ENCODE peak calls at places on chromosomes 3 and 15, in four cellular contexts. J, M, O and C are unnamed samples.

GRCh38 chr3:64983583-64984359 is 296.0 kb upstream of the ADAMTS9 start:
- DNase-seq in J (no peak), M (no peak), O (no peak), C (no peak)

GRCh38 chr15:41971893-41972340 is 440 bp downstream of the EHD4 start:
- DNase-seq in J (no peak), O (no peak), M (no peak), C (no peak)

GRCh38 chr3:14319654-14320182 is 82.7 kb upstream of the SLC6A6 start:
- DNase-seq in O (no peak), M (peak; percentile 92), J (no peak), C (no peak)

GRCh38 chr15:95626501-95627361 is 703.8 kb upstream of the NR2F2 start:
- DNase-seq in J (no peak), O (no peak), M (peak; percentile 29), C (no peak)

GRCh38 chr3:4990061-4990460 is 10.8 kb downstream of the BHLHE40 start:
- DNase-seq in M (no peak), J (no peak), O (no peak), C (no peak)

GRCh38 chr3:180594631-180595348 is 7.2 kb upstream of the TTC14 start:
- DNase-seq in J (no peak), O (no peak), M (no peak), C (no peak)

GRCh38 chr3:138114988-138115971 is at the start of gene DZIP1L:
- DNase-seq in M (peak; percentile 85), O (peak; percentile 75), J (peak; percentile 24), C (no peak)

GRCh38 chr15:50116477-50116876 is 2.6 kb downstream of the ATP8B4 start:
- DNase-seq in O (no peak), M (peak; percentile 62), J (no peak), C (no peak)

GRCh38 chr3:51243919-51244318 is 141.2 kb upstream of the MANF start:
- DNase-seq in J (no peak), M (no peak), O (no peak), C (no peak)

GRCh38 chr3:153285194-153285641 is 123.2 kb downstream of the RAP2B start:
- DNase-seq in O (no peak), J (no peak), M (no peak), C (no peak)

GRCh38 chr15:85649372-85649771 is 145.4 kb downstream of the KLHL25 start:
- DNase-seq in O (no peak), M (no peak), J (no peak), C (no peak)

GRCh38 chr3:79664444-79664843 is 103.4 kb downstream of the ROBO1 start:
- DNase-seq in J (no peak), M (no peak), O (no peak), C (no peak)

GRCh38 chr3:191255156-191255555 is 56.1 kb downstream of the OSTN start:
- DNase-seq in M (no peak), J (no peak), O (no peak), C (no peak)

GRCh38 chr3:63972196-63972595 is 51.1 kb downstream of the PSMD6 start:
- DNase-seq in O (no peak), J (no peak), M (no peak), C (no peak)

GRCh38 chr3:43793648-43794372 is 103.1 kb downstream of the ABHD5 start:
- DNase-seq in J (no peak), M (peak; percentile 14), O (peak; percentile 44), C (no peak)

GRCh38 chr15:42880121-42880520 is 40.5 kb downstream of the TTBK2 start:
- DNase-seq in O (no peak), J (no peak), M (no peak), C (no peak)

GRCh38 chr3:114504941-114505632 is 211.3 kb downstream of the TIGIT start:
- DNase-seq in M (no peak), O (no peak), J (no peak), C (no peak)

GRCh38 chr15:67152429-67152828 is 87.0 kb downstream of the SMAD3 start:
- DNase-seq in O (no peak), M (no peak), J (no peak), C (no peak)
- H3K27ac ChIP-seq in O (peak overlapping the region; percentile 24), M (no peak overlapping the region), J (no peak overlapping the region), C (no peak overlapping the region)

GRCh38 chr3:193688845-193689714 is 96.1 kb downstream of the OPA1 start:
- DNase-seq in J (no peak), M (no peak), O (no peak), C (no peak)
- H3K27ac ChIP-seq in J (no peak overlapping the region), M (no peak overlapping the region), O (no peak overlapping the region), C (peak overlapping the region; percentile 32)

GRCh38 chr3:32757618-32758374 is 60.0 kb upstream of the TRIM71 start:
- DNase-seq in M (no peak), J (no peak), O (no peak), C (no peak)
- H3K27ac ChIP-seq in M (no peak overlapping the region), J (no peak overlapping the region), O (no peak overlapping the region), C (no peak overlapping the region)

DNA sequence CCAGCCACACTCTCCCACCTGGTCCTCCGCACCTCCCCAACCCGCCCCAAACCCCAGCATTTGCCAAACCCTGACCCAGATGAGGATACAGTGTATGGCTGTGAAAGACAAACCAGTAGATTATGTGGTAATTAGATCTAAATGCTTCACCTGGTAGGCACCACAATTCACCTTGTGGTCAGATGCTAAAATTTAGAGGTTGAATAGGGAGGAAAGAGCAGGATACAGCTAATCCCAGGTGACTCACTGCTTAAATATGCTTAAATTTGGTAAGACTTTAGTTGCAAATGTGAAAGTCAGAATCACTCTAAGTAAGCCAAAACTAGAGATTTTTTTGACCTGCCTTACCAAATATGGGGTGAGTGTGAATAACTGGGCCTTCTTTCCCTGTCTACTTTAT is 105.5 kb downstream of the MME start:
- DNase-seq in M (peak; percentile 31), J (no peak), O (no peak), C (no peak)
- H3K27ac ChIP-seq in M (no peak overlapping the region), J (no peak overlapping the region), O (no peak overlapping the region), C (no peak overlapping the region)

GRCh38 chr3:66037986-66038369 is 740 bp downstream of the MAGI1 start:
- DNase-seq in M (no peak), J (no peak), O (no peak), C (no peak)
- H3K27ac ChIP-seq in M (no peak overlapping the region), J (peak overlapping the region; percentile 90), O (peak overlapping the region; percentile 89), C (no peak overlapping the region)